ENCODE peak calls at places on chromosome 11, in six cellular contexts. N is cardiac muscle cell, T is progenitor cell of endocrine pancreas, H is uterus, L is lung, M is MCF 10A. Y is an unnamed sample.

GRCh38 chr11:66344550-66345315 is at the start of gene BRMS1:
- DNase-seq in M (peak), H (peak), N (peak), T (peak), L (peak), Y (peak)

GRCh38 chr11:72781313-72782080 is 12.3 kb downstream of the STARD10 start:
- DNase-seq in L (no peak), M (no peak), H (no peak), T (peak), N (peak), Y (no peak)

GRCh38 chr11:70597006-70597555 is 198.8 kb downstream of the CTTN start:
- DNase-seq in L (no peak), H (no peak), M (no peak), N (no peak), T (no peak), Y (no peak)

GRCh38 chr11:70647188-70648166 is 249.1 kb downstream of the CTTN start:
- DNase-seq in M (no peak), H (no peak), N (no peak), L (no peak), T (no peak), Y (no peak)

GRCh38 chr11:66858939-66859685 is 2.2 kb downstream of the LRFN4 start:
- DNase-seq in L (no peak), H (no peak), T (no peak), M (no peak), N (no peak), Y (no peak)

GRCh38 chr11:36352919-36353318 is 56.8 kb downstream of the PRR5L start:
- DNase-seq in H (no peak), L (no peak), M (no peak), N (no peak), T (no peak), Y (no peak)

GRCh38 chr11:16154715-16155396 is 201.5 kb downstream of the SOX6 start:
- DNase-seq in M (peak), H (no peak), L (peak), T (no peak), N (no peak), Y (no peak)

GRCh38 chr11:12517741-12518140 is 140.4 kb downstream of the PARVA start:
- DNase-seq in H (no peak), N (no peak), T (no peak), M (no peak), L (no peak), Y (no peak)

GRCh38 chr11:20118209-20118608 is 42.1 kb downstream of the DBX1 start:
- DNase-seq in T (no peak), L (no peak), H (no peak), M (no peak), N (no peak), Y (no peak)

DNA sequence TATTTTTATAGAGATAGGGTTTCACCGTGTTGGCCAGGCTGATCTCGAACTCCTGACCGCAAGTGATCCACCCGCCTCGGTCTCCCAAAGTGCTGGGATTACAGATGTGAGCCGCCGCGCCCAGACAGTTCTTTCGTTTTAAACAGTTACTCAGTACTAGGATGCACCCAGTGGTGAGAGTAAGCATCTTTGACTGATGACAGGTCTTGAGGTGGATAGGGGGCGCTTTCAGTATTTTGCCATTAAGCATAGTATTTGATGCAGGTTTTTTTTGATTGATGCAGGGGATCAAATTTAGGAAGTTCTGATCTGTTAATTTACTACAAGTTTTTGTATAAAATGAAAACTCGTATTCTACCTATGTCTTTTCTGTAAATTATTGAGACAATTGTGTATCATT is 13.2 kb upstream of the TRIM34 start:
- DNase-seq in T (no peak), N (no peak), H (no peak), M (no peak), L (no peak), Y (no peak)
- TF ChIP-seq CTCF in T (no peak), N (no peak), H (no peak), M (no peak), L (no peak), Y (peak)

GRCh38 chr11:77471520-77472234 is 2.2 kb downstream of the PAK1 start:
- DNase-seq in T (peak), L (no peak), M (no peak), H (no peak), N (peak), Y (no peak)
- TF ChIP-seq CTCF in T (peak), L (no peak), M (no peak), H (no peak), N (peak), Y (no peak)

GRCh38 chr11:130881475-130882137 is 34.7 kb downstream of the SNX19 start:
- DNase-seq in N (no peak), H (no peak), L (no peak), M (no peak), T (no peak), Y (no peak)

GRCh38 chr11:130882138-130882551 is 34.1 kb downstream of the SNX19 start:
- DNase-seq in L (no peak), T (no peak), H (no peak), M (no peak), N (no peak), Y (no peak)

GRCh38 chr11:130876931-130877330 is 39.3 kb downstream of the SNX19 start:
- DNase-seq in L (no peak), N (no peak), M (no peak), H (no peak), T (no peak), Y (no peak)

GRCh38 chr11:130877532-130877931 is 38.7 kb downstream of the SNX19 start:
- DNase-seq in N (no peak), T (no peak), L (no peak), H (no peak), M (no peak), Y (no peak)

GRCh38 chr11:130879836-130880235 is 36.4 kb downstream of the SNX19 start:
- DNase-seq in N (no peak), H (no peak), T (no peak), L (no peak), M (no peak), Y (no peak)
- TF ChIP-seq CTCF in N (no peak), H (no peak), T (no peak), L (no peak), M (no peak), Y (no peak)

GRCh38 chr11:117180661-117181585 is 2.4 kb downstream of the SIDT2 start:
- DNase-seq in L (peak), T (peak), N (peak), H (peak), M (peak), Y (peak)
- TF ChIP-seq CTCF in L (peak), T (peak), N (peak), H (peak), M (peak), Y (peak)